ENCODE peak calls at places on chromosomes 5 and 9, in five cellular contexts. F is K562, O is GM10248, N is AG10803, K is DND-41. G is an unnamed sample.

GRCh38 chr9:125544988-125545651 is 161.9 kb downstream of the MAPKAP1 start:
- DNase-seq in O (no peak), N (peak), F (no peak), K (no peak), G (no peak)

GRCh38 chr5:53311661-53312060 is 168.8 kb upstream of the FST start:
- DNase-seq in K (no peak), F (no peak), O (no peak), N (no peak), G (no peak)

GRCh38 chr9:130196643-130197042 is 24.4 kb downstream of the NCS1 start:
- DNase-seq in F (no peak), K (no peak), N (no peak), O (no peak), G (no peak)

GRCh38 chr5:36605241-36605640 is 1.2 kb upstream of the SLC1A3 start:
- DNase-seq in N (peak), K (no peak), F (no peak), O (no peak), G (no peak)

GRCh38 chr5:132487841-132488555 is 2.6 kb downstream of the IRF1 start:
- DNase-seq in O (no peak), K (peak), N (no peak), F (no peak), G (no peak)

GRCh38 chr9:29211681-29212589 is 1638.7 kb upstream of the C9orf72 start:
- DNase-seq in F (no peak), K (no peak), N (peak), O (peak), G (no peak)

GRCh38 chr5:31470608-31471007 is 61.3 kb downstream of the DROSHA start:
- DNase-seq in K (no peak), N (peak), O (no peak), F (peak), G (peak)

GRCh38 chr9:136304981-136305380 is 1.1 kb upstream of the CCDC187 start:
- DNase-seq in K (no peak), F (no peak), O (no peak), N (no peak), G (no peak)

GRCh38 chr5:7330141-7330712 is 65.7 kb upstream of the ADCY2 start:
- DNase-seq in K (no peak), F (no peak), O (no peak), N (peak), G (no peak)

GRCh38 chr9:35882265-35882848 is 12.2 kb upstream of the OR13J1 start:
- DNase-seq in F (peak), O (peak), N (peak), K (peak), G (no peak)

GRCh38 chr9:87497604-87498045 is at the start of gene DAPK1:
- DNase-seq in F (peak), O (peak), N (no peak), K (no peak), G (no peak)

GRCh38 chr9:128923493-128923883 is 2.7 kb downstream of the PHYHD1 start:
- DNase-seq in O (no peak), N (no peak), K (no peak), F (no peak), G (no peak)
- TF ChIP-seq CTCF in O (no peak), N (no peak), K (no peak), F (no peak), G (no peak)

GRCh38 chr5:22699319-22699718 is 153.8 kb downstream of the CDH12 start:
- DNase-seq in K (no peak), O (no peak), N (no peak), F (no peak), G (no peak)
- TF ChIP-seq CTCF in K (no peak), O (no peak), N (no peak), F (no peak), G (no peak)

DNA sequence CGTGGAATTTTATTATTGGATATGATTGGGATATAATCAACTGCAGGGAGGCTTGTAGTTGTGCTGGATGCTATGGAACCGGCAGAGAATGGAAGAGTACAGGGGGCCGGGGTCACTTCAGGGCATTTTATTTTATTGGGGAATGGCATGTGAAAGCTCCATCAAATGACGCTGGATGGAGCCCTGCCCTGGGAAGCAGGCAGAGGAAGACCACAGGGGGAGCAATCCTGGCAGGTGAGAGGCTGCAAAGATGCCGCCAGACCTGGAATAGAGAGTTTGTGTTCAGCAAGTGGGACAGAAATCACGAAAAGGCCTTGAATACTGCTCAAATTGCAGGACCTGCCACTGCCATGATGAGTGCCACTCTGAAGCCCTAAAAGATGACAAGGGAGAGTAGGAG is 30.9 kb upstream of the TGFBI start:
- DNase-seq in N (no peak), O (no peak), K (no peak), F (no peak), G (no peak)
- TF ChIP-seq CTCF in N (no peak), O (no peak), K (no peak), F (no peak), G (no peak)

GRCh38 chr5:178376906-178377582 is 144.4 kb upstream of the PHYKPL start:
- DNase-seq in O (no peak), N (peak), K (no peak), F (no peak), G (no peak)
- TF ChIP-seq CTCF in O (no peak), N (no peak), K (no peak), F (no peak), G (no peak)

G was measured in esophagus squamous epithelium.